ENCODE peak calls at places on chromosomes 13 and 19, in six cellular contexts. U is left colon, Y is T-cell, R is COR-L47, E is brain pericyte, W is NCI-H2081. N is an unnamed sample.
A peak's percentile ranks its signal among the peaks of the same experiment; 100 is the strongest.

GRCh38 chr19:10587022-10587838 is at the start of gene AP1M2:
- DNase-seq in U (peak; percentile 67), Y (no peak), R (peak; percentile 55), E (no peak), W (peak; percentile 46), N (no peak)

GRCh38 chr13:113208424-113209335 is at the start of gene PCID2:
- DNase-seq in U (peak; percentile 87), Y (peak; percentile 87), R (peak; percentile 97), E (no peak), W (peak; percentile 87), N (peak; percentile 91)

GRCh38 chr19:10780368-10780767 is 55.6 kb downstream of the TMED1 start:
- DNase-seq in U (peak; percentile 49), Y (no peak), R (no peak), E (peak; percentile 61), W (no peak), N (no peak)

GRCh38 chr13:93794197-93794885 is 567.7 kb downstream of the GPC6 start:
- DNase-seq in U (no peak), Y (no peak), R (no peak), E (no peak), W (no peak), N (no peak)

GRCh38 chr13:33509642-33510229 is 224.2 kb upstream of the STARD13 start:
- DNase-seq in U (peak; percentile 41), Y (no peak), R (no peak), E (no peak), W (no peak), N (no peak)

GRCh38 chr13:38905861-38906260 is 84.8 kb downstream of the STOML3 start:
- DNase-seq in U (no peak), Y (no peak), R (no peak), E (no peak), W (no peak), N (no peak)

GRCh38 chr13:108769213-108770070 is 140.0 kb downstream of the MYO16 start:
- DNase-seq in U (no peak), Y (no peak), R (no peak), E (no peak), W (no peak), N (no peak)

GRCh38 chr13:99470027-99470426 is 31.2 kb upstream of the TM9SF2 start:
- DNase-seq in U (no peak), Y (no peak), R (no peak), E (no peak), W (no peak), N (no peak)

GRCh38 chr13:80989770-80990169 is 648.8 kb upstream of the SPRY2 start:
- DNase-seq in U (no peak), Y (no peak), R (no peak), E (no peak), W (no peak), N (no peak)

GRCh38 chr19:32692727-32693061 is 1.1 kb downstream of the NUDT19 start:
- DNase-seq in U (no peak), Y (no peak), R (no peak), E (no peak), W (no peak), N (no peak)